ENCODE peak calls at places on chromosomes 1 and 21, in six cellular contexts. One of them, this sample, is unnamed.

GRCh38 chr1:223189903-223190724 is 47.1 kb upstream of the TLR5 start:
- DNase-seq in fibroblast of the aortic adventitia: peak
- DNase-seq in neural progenitor cell: no peak
- DNase-seq in CD8-positive, alpha-beta T cell: no peak
- DNase-seq in cardiac muscle cell: no peak
- DNase-seq in right cardiac atrium: no peak
- DNase-seq in this sample: peak

GRCh38 chr1:2283991-2284895 is 56.1 kb downstream of the SKI start:
- DNase-seq in fibroblast of the aortic adventitia: no peak
- DNase-seq in neural progenitor cell: no peak
- DNase-seq in CD8-positive, alpha-beta T cell: no peak
- DNase-seq in cardiac muscle cell: no peak
- DNase-seq in right cardiac atrium: peak
- DNase-seq in this sample: no peak

GRCh38 chr1:119275930-119276215 is 92.7 kb upstream of the HAO2 start:
- DNase-seq in fibroblast of the aortic adventitia: peak
- DNase-seq in neural progenitor cell: no peak
- DNase-seq in CD8-positive, alpha-beta T cell: no peak
- DNase-seq in cardiac muscle cell: peak
- DNase-seq in right cardiac atrium: no peak
- DNase-seq in this sample: no peak

GRCh38 chr1:6260433-6260934 is 414 bp downstream of the GPR153 start:
- DNase-seq in fibroblast of the aortic adventitia: no peak
- DNase-seq in neural progenitor cell: peak
- DNase-seq in CD8-positive, alpha-beta T cell: no peak
- DNase-seq in cardiac muscle cell: no peak
- DNase-seq in right cardiac atrium: peak
- DNase-seq in this sample: no peak

GRCh38 chr1:8818325-8818775 is 910 bp upstream of the RERE start:
- DNase-seq in fibroblast of the aortic adventitia: peak
- DNase-seq in neural progenitor cell: no peak
- DNase-seq in CD8-positive, alpha-beta T cell: no peak
- DNase-seq in cardiac muscle cell: peak
- DNase-seq in right cardiac atrium: peak
- DNase-seq in this sample: no peak

GRCh38 chr1:172394167-172394751 is 26.2 kb upstream of the C1orf105 start:
- DNase-seq in fibroblast of the aortic adventitia: no peak
- DNase-seq in neural progenitor cell: no peak
- DNase-seq in CD8-positive, alpha-beta T cell: peak
- DNase-seq in cardiac muscle cell: no peak
- DNase-seq in right cardiac atrium: no peak
- DNase-seq in this sample: peak

GRCh38 chr1:218496561-218496960 is 151.4 kb downstream of the TGFB2 start:
- DNase-seq in fibroblast of the aortic adventitia: peak
- DNase-seq in neural progenitor cell: no peak
- DNase-seq in CD8-positive, alpha-beta T cell: no peak
- DNase-seq in cardiac muscle cell: peak
- DNase-seq in right cardiac atrium: no peak
- DNase-seq in this sample: no peak

GRCh38 chr1:23979387-23980005 is 631 bp downstream of the SRSF10 start:
- DNase-seq in fibroblast of the aortic adventitia: peak
- DNase-seq in neural progenitor cell: peak
- DNase-seq in CD8-positive, alpha-beta T cell: no peak
- DNase-seq in cardiac muscle cell: no peak
- DNase-seq in right cardiac atrium: no peak
- DNase-seq in this sample: no peak

GRCh38 chr1:16021681-16022080 is at the start of gene CLCNKA:
- DNase-seq in fibroblast of the aortic adventitia: no peak
- DNase-seq in neural progenitor cell: no peak
- DNase-seq in CD8-positive, alpha-beta T cell: no peak
- DNase-seq in cardiac muscle cell: no peak
- DNase-seq in right cardiac atrium: no peak
- DNase-seq in this sample: no peak

GRCh38 chr1:61782771-61783170 is 40.5 kb downstream of the PATJ start:
- DNase-seq in fibroblast of the aortic adventitia: no peak
- DNase-seq in neural progenitor cell: no peak
- DNase-seq in CD8-positive, alpha-beta T cell: peak
- DNase-seq in cardiac muscle cell: no peak
- DNase-seq in right cardiac atrium: no peak
- DNase-seq in this sample: peak

GRCh38 chr1:61776091-61776490 is 33.8 kb downstream of the PATJ start:
- DNase-seq in fibroblast of the aortic adventitia: no peak
- DNase-seq in neural progenitor cell: no peak
- DNase-seq in CD8-positive, alpha-beta T cell: no peak
- DNase-seq in cardiac muscle cell: no peak
- DNase-seq in right cardiac atrium: no peak
- DNase-seq in this sample: peak

GRCh38 chr1:61779231-61779630 is 37.0 kb downstream of the PATJ start:
- DNase-seq in fibroblast of the aortic adventitia: no peak
- DNase-seq in neural progenitor cell: no peak
- DNase-seq in CD8-positive, alpha-beta T cell: no peak
- DNase-seq in cardiac muscle cell: no peak
- DNase-seq in right cardiac atrium: no peak
- DNase-seq in this sample: no peak

DNA sequence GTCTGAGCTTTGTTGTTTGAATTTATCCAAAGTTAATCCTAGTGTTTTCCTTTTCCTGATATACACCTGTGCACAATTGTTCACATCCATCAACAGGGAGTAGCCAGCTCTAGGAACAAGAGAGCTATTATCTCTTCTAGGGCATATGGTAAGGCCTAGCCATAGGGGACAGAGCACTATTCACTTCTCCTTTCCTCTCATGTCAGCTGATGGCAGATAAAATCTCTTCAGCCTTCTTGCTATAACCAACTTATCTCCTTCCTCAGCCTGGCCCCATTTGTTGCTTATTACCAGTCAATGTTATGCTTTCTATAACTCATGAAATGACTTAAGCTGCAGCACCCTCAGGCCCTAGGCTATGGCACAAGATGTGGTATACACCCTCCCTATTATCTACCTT is 38.9 kb downstream of the PATJ start:
- DNase-seq in fibroblast of the aortic adventitia: no peak
- DNase-seq in neural progenitor cell: no peak
- DNase-seq in CD8-positive, alpha-beta T cell: no peak
- DNase-seq in cardiac muscle cell: no peak
- DNase-seq in right cardiac atrium: no peak
- DNase-seq in this sample: no peak
- H3K4me3 ChIP-seq in fibroblast of the aortic adventitia: no peak
- H3K4me3 ChIP-seq in neural progenitor cell: no peak
- H3K4me3 ChIP-seq in CD8-positive, alpha-beta T cell: no peak
- H3K4me3 ChIP-seq in cardiac muscle cell: no peak
- H3K4me3 ChIP-seq in right cardiac atrium: no peak
- H3K4me3 ChIP-seq in this sample: no peak

GRCh38 chr21:36699546-36700294 is 805 bp downstream of the SIM2 start:
- DNase-seq in fibroblast of the aortic adventitia: no peak
- DNase-seq in neural progenitor cell: peak
- DNase-seq in CD8-positive, alpha-beta T cell: no peak
- DNase-seq in cardiac muscle cell: no peak
- DNase-seq in right cardiac atrium: no peak
- DNase-seq in this sample: no peak

GRCh38 chr21:36701912-36702621 is 3.2 kb downstream of the SIM2 start:
- DNase-seq in fibroblast of the aortic adventitia: no peak
- DNase-seq in neural progenitor cell: peak
- DNase-seq in CD8-positive, alpha-beta T cell: no peak
- DNase-seq in cardiac muscle cell: no peak
- DNase-seq in right cardiac atrium: no peak
- DNase-seq in this sample: no peak

GRCh38 chr21:36700961-36701911 is 2.3 kb downstream of the SIM2 start:
- DNase-seq in fibroblast of the aortic adventitia: no peak
- DNase-seq in neural progenitor cell: peak
- DNase-seq in CD8-positive, alpha-beta T cell: no peak
- DNase-seq in cardiac muscle cell: no peak
- DNase-seq in right cardiac atrium: no peak
- DNase-seq in this sample: no peak

GRCh38 chr21:36699026-36699545 is at the start of gene SIM2:
- DNase-seq in fibroblast of the aortic adventitia: no peak
- DNase-seq in neural progenitor cell: peak
- DNase-seq in CD8-positive, alpha-beta T cell: no peak
- DNase-seq in cardiac muscle cell: peak
- DNase-seq in right cardiac atrium: no peak
- DNase-seq in this sample: no peak

GRCh38 chr21:36700295-36700960 is 1.5 kb downstream of the SIM2 start:
- DNase-seq in fibroblast of the aortic adventitia: no peak
- DNase-seq in neural progenitor cell: peak
- DNase-seq in CD8-positive, alpha-beta T cell: no peak
- DNase-seq in cardiac muscle cell: no peak
- DNase-seq in right cardiac atrium: no peak
- DNase-seq in this sample: no peak
- H3K4me3 ChIP-seq in fibroblast of the aortic adventitia: peak
- H3K4me3 ChIP-seq in neural progenitor cell: peak
- H3K4me3 ChIP-seq in CD8-positive, alpha-beta T cell: peak
- H3K4me3 ChIP-seq in cardiac muscle cell: peak
- H3K4me3 ChIP-seq in right cardiac atrium: peak
- H3K4me3 ChIP-seq in this sample: no peak

DNA sequence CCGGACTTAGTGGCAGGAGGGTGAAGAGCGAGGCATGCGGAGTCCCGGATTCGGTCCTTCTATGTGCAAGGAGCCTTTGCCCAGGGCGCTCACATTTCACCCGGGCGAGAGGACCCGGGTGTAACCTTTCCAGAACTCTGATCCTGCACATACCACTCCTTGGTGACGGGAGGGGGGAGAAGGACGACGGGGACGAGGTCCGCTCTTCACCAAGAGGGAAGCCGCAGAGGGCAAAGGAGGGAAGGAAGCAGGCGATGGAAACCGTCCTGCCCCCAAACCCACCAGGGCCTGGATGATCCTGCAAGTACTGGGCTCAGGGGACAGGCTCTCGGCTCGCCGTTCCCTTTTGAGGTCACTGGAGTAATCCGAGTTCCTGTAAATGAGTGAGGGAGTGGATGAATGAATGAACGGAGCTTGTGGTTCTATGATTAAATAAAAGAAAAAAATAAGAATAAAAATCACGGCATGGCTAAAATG is 993 bp downstream of the SYPL2 start:
- DNase-seq in fibroblast of the aortic adventitia: no peak
- DNase-seq in neural progenitor cell: peak
- DNase-seq in CD8-positive, alpha-beta T cell: no peak
- DNase-seq in cardiac muscle cell: no peak
- DNase-seq in right cardiac atrium: no peak
- DNase-seq in this sample: no peak
- H3K4me3 ChIP-seq in fibroblast of the aortic adventitia: no peak
- H3K4me3 ChIP-seq in neural progenitor cell: peak
- H3K4me3 ChIP-seq in CD8-positive, alpha-beta T cell: no peak
- H3K4me3 ChIP-seq in cardiac muscle cell: peak
- H3K4me3 ChIP-seq in right cardiac atrium: peak
- H3K4me3 ChIP-seq in this sample: no peak

GRCh38 chr1:156523801-156524480 is 23.4 kb upstream of the MEF2D start:
- DNase-seq in fibroblast of the aortic adventitia: no peak
- DNase-seq in neural progenitor cell: no peak
- DNase-seq in CD8-positive, alpha-beta T cell: no peak
- DNase-seq in cardiac muscle cell: no peak
- DNase-seq in right cardiac atrium: no peak
- DNase-seq in this sample: no peak

GRCh38 chr1:156524985-156525590 is 24.5 kb upstream of the MEF2D start:
- DNase-seq in fibroblast of the aortic adventitia: no peak
- DNase-seq in neural progenitor cell: no peak
- DNase-seq in CD8-positive, alpha-beta T cell: no peak
- DNase-seq in cardiac muscle cell: no peak
- DNase-seq in right cardiac atrium: no peak
- DNase-seq in this sample: no peak

GRCh38 chr1:156522443-156522970 is 21.9 kb upstream of the MEF2D start:
- DNase-seq in fibroblast of the aortic adventitia: no peak
- DNase-seq in neural progenitor cell: no peak
- DNase-seq in CD8-positive, alpha-beta T cell: no peak
- DNase-seq in cardiac muscle cell: no peak
- DNase-seq in right cardiac atrium: no peak
- DNase-seq in this sample: no peak

GRCh38 chr1:156525856-156526479 is 25.4 kb upstream of the MEF2D start:
- DNase-seq in fibroblast of the aortic adventitia: no peak
- DNase-seq in neural progenitor cell: no peak
- DNase-seq in CD8-positive, alpha-beta T cell: no peak
- DNase-seq in cardiac muscle cell: no peak
- DNase-seq in right cardiac atrium: no peak
- DNase-seq in this sample: no peak

DNA sequence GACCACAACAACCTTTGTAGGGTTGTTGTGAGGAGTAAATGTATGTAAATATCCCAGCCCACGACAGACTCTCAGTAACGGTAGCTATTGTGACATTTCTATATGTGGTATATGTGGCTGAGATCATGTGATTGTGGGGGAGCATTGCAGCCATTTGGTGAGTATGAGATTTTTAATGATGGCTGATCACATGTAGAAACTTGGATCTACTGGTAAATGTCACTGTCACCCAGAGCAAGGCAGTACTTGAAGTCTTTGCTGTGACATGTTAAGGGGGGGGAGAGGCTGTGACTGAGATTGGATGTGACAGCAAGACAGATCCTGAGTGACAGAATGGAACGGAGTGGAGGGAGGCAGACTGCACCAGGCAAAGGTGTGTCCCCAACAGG is 23.9 kb upstream of the MEF2D start:
- DNase-seq in fibroblast of the aortic adventitia: no peak
- DNase-seq in neural progenitor cell: no peak
- DNase-seq in CD8-positive, alpha-beta T cell: no peak
- DNase-seq in cardiac muscle cell: no peak
- DNase-seq in right cardiac atrium: no peak
- DNase-seq in this sample: peak
- H3K4me3 ChIP-seq in fibroblast of the aortic adventitia: no peak
- H3K4me3 ChIP-seq in neural progenitor cell: no peak
- H3K4me3 ChIP-seq in CD8-positive, alpha-beta T cell: no peak
- H3K4me3 ChIP-seq in cardiac muscle cell: no peak
- H3K4me3 ChIP-seq in right cardiac atrium: no peak
- H3K4me3 ChIP-seq in this sample: peak

GRCh38 chr1:221780175-221780574 is 38.3 kb upstream of the DUSP10 start:
- DNase-seq in fibroblast of the aortic adventitia: no peak
- DNase-seq in neural progenitor cell: no peak
- DNase-seq in CD8-positive, alpha-beta T cell: no peak
- DNase-seq in cardiac muscle cell: no peak
- DNase-seq in right cardiac atrium: no peak
- DNase-seq in this sample: no peak

GRCh38 chr1:221778125-221778524 is 36.2 kb upstream of the DUSP10 start:
- DNase-seq in fibroblast of the aortic adventitia: no peak
- DNase-seq in neural progenitor cell: no peak
- DNase-seq in CD8-positive, alpha-beta T cell: no peak
- DNase-seq in cardiac muscle cell: no peak
- DNase-seq in right cardiac atrium: no peak
- DNase-seq in this sample: no peak

GRCh38 chr1:221781102-221781744 is 39.3 kb upstream of the DUSP10 start:
- DNase-seq in fibroblast of the aortic adventitia: no peak
- DNase-seq in neural progenitor cell: no peak
- DNase-seq in CD8-positive, alpha-beta T cell: no peak
- DNase-seq in cardiac muscle cell: no peak
- DNase-seq in right cardiac atrium: no peak
- DNase-seq in this sample: no peak

GRCh38 chr1:221778535-221779142 is 36.8 kb upstream of the DUSP10 start:
- DNase-seq in fibroblast of the aortic adventitia: no peak
- DNase-seq in neural progenitor cell: no peak
- DNase-seq in CD8-positive, alpha-beta T cell: no peak
- DNase-seq in cardiac muscle cell: no peak
- DNase-seq in right cardiac atrium: no peak
- DNase-seq in this sample: peak

DNA sequence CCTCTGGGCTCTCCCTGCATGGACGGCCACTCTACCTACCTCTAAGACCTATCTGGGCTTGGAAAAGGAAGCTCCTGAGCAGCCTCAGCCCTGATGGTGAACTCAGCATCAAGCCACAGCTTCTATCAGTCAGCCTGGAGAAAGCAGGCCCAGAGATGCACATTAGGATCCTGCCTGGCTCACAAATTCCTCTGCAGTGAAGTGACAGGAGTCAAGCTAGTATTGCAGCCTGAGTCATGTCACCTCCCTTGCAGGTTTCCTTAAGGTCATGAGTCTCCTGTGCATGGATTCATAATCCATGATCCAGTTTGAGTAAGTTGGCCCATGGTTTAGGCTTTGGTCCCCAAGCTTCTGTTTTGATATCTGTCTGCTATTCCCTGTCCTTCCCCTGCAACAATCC is 37.9 kb upstream of the DUSP10 start:
- DNase-seq in fibroblast of the aortic adventitia: no peak
- DNase-seq in neural progenitor cell: no peak
- DNase-seq in CD8-positive, alpha-beta T cell: no peak
- DNase-seq in cardiac muscle cell: no peak
- DNase-seq in right cardiac atrium: no peak
- DNase-seq in this sample: no peak
- H3K4me3 ChIP-seq in fibroblast of the aortic adventitia: no peak
- H3K4me3 ChIP-seq in neural progenitor cell: no peak
- H3K4me3 ChIP-seq in CD8-positive, alpha-beta T cell: no peak
- H3K4me3 ChIP-seq in cardiac muscle cell: no peak
- H3K4me3 ChIP-seq in right cardiac atrium: no peak
- H3K4me3 ChIP-seq in this sample: no peak

This sample was measured in Jurkat, Clone E6-1.